ENCODE peak calls at places on chromosome X, in nine cellular contexts. I is body of pancreas, T is IMR-90, J is sigmoid colon, Y is heart left ventricle, B is adrenal gland, Z is prostate gland, R is K562, M is HCT116. L is an unnamed sample.

GRCh38 chrX:129520151-129520550 is 3.1 kb downstream of the SMARCA1 start:
- DNase-seq in I (no peak), T (no peak), J (no peak), Y (no peak), B (no peak), Z (no peak), R (no peak), M (no peak), L (no peak)

GRCh38 chrX:96407043-96407442 is 277.6 kb upstream of the DIAPH2 start:
- DNase-seq in I (no peak), T (peak; percentile 59), J (no peak), Y (peak; percentile 21), B (peak; percentile 38), Z (peak; percentile 70), R (no peak), M (no peak), L (no peak)

GRCh38 chrX:1610736-1611135 is 4.1 kb upstream of the ASMT start:
- DNase-seq in I (no peak), T (no peak), J (no peak), Y (no peak), B (no peak), Z (no peak), R (no peak), M (no peak), L (no peak)

GRCh38 chrX:40058719-40059118 is 39.0 kb downstream of the BCOR start:
- DNase-seq in I (peak; percentile 50), T (no peak), J (no peak), Y (no peak), B (no peak), Z (no peak), R (no peak), M (no peak), L (no peak)

GRCh38 chrX:14027511-14028019 is 2.1 kb downstream of the GEMIN8 start:
- DNase-seq in I (no peak), T (peak; percentile 86), J (no peak), Y (no peak), B (no peak), Z (no peak), R (peak; percentile 9), M (no peak), L (no peak)

GRCh38 chrX:14398725-14399124 is 130.6 kb upstream of the GLRA2 start:
- DNase-seq in I (no peak), T (no peak), J (no peak), Y (no peak), B (peak; percentile 15), Z (peak; percentile 4), R (no peak), M (no peak), L (no peak)

GRCh38 chrX:32183066-32183465 is 1028.3 kb downstream of the DMD start:
- DNase-seq in I (no peak), T (no peak), J (no peak), Y (no peak), B (no peak), Z (no peak), R (no peak), M (no peak), L (no peak)

GRCh38 chrX:24314019-24314635 is at the start of gene SUPT20HL2:
- DNase-seq in I (no peak), T (no peak), J (no peak), Y (no peak), B (no peak), Z (no peak), R (no peak), M (no peak), L (no peak)

GRCh38 chrX:85109235-85109634 is 105.6 kb downstream of the APOOL start:
- DNase-seq in I (peak; percentile 26), T (no peak), J (no peak), Y (no peak), B (no peak), Z (no peak), R (peak; percentile 41), M (peak; percentile 35), L (no peak)

GRCh38 chrX:28639502-28639901 is 52.3 kb downstream of the IL1RAPL1 start:
- DNase-seq in I (no peak), T (peak; percentile 3), J (no peak), Y (no peak), B (no peak), Z (no peak), R (no peak), M (peak; percentile 74), L (no peak)

GRCh38 chrX:18434896-18435295 is 9.5 kb downstream of the CDKL5 start:
- DNase-seq in I (no peak), T (no peak), J (no peak), Y (no peak), B (no peak), Z (no peak), R (no peak), M (no peak), L (no peak)
- H3K4me1 ChIP-seq in I (no peaks in the 10 kb centered on the region), T (no peaks in the 10 kb centered on the region), J (no peaks in the 10 kb centered on the region), Y (no peaks in the 10 kb centered on the region), B (no peaks in the 10 kb centered on the region), Z (no peaks in the 10 kb centered on the region), R (no peaks in the 10 kb centered on the region), M (no peaks in the 10 kb centered on the region), L (no peaks in the 10 kb centered on the region)

DNA sequence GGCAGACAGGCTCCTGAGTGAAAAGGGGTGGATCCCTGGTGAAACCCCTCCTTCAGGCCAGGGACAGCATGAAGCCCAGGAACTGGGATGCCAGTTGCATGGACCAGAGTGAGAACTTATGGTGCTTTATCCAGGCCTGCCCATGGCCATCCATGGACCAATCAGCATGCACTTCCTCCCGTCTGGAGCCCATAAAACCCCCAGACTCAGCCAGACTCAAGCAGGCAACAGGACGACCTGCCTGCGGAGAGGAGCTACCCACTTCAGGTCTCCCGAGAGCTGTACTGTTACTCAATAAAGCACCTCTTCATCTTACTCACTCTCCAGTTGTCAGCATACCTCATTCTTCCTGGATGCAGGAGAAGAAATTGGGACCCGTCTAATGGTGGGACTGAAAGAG is 42.9 kb downstream of the NALF2 start:
- DNase-seq in I (no peak), T (no peak), J (no peak), Y (no peak), B (no peak), Z (no peak), R (no peak), M (no peak), L (no peak)
- H3K9me3 ChIP-seq in I (no peaks in the 10 kb centered on the region), T (peaks cover 5% of the 10 kb centered on the region), J (no peaks in the 10 kb centered on the region), Y (no peaks in the 10 kb centered on the region), B (no peaks in the 10 kb centered on the region), Z (no peaks in the 10 kb centered on the region), R (no peaks in the 10 kb centered on the region), M (no peaks in the 10 kb centered on the region), L (no peaks in the 10 kb centered on the region)

DNA sequence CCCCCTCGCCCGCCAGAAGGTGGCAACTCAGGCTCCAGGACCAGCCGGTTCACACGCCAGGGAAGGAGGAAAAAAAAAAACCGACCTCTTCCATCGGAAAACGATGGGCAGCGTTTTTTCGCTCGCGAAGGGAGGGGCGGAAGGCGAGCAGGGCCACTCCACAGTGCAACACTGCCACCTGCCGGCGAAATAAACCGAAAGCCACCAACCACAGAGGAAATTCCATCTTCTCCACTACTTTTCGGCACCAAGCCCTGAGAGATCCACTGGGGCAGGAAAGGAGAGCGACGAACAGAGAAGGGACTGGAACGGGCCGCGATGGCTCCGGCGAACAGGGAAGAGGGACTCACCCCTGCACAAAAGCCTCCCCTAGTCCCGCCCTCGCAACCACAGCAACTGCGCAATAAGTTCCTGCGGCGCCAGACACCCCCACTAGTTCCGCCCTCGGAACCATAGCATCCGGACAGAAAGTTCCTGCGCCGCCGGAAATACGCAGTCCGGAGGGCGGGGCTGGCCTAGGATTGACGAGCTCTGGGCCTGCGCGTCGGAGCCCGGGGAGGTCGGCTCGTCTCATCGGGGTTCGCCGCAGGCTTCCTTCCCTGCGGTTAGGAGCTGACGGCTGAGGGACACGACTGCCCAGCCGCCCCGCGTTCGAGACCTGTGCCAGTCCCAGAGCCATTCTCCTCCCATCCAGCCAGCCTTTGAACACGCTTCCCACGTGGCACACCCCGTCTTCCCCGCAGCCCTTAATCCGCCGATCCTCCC is 23.4 kb downstream of the FAM156A start:
- DNase-seq in I (peak; percentile 98), T (peak; percentile 96), J (peak; percentile 99), Y (peak; percentile 98), B (peak; percentile 97), Z (peak; percentile 87), R (peak; percentile 86), M (peak; percentile 74), L (peak; percentile 83)
- TF ChIP-seq POLR2A in I (peak; percentile 84), T (peak; percentile 69), J (peak; percentile 72), Y (no peak), B (peak; percentile 82), Z (peak; percentile 72), R (peak; percentile 83), M (peak; percentile 30), L (peak; percentile 71)

GRCh38 chrX:17616936-17617335 is 120.4 kb upstream of the SCML1 start:
- DNase-seq in I (no peak), T (no peak), J (no peak), Y (no peak), B (no peak), Z (no peak), R (no peak), M (no peak), L (no peak)
- H3K4me1 ChIP-seq in I (peaks cover 10% of the 10 kb centered on the region), T (no peaks in the 10 kb centered on the region), J (no peaks in the 10 kb centered on the region), Y (no peaks in the 10 kb centered on the region), B (no peaks in the 10 kb centered on the region), Z (no peaks in the 10 kb centered on the region), R (no peaks in the 10 kb centered on the region), M (peaks cover 4% of the 10 kb centered on the region), L (no peaks in the 10 kb centered on the region)

GRCh38 chrX:153573999-153574398 is 24.9 kb downstream of the CCNQ start:
- DNase-seq in I (no peak), T (no peak), J (no peak), Y (no peak), B (no peak), Z (no peak), R (peak; percentile 27), M (no peak), L (no peak)
- H3K9me3 ChIP-seq in I (no peaks in the 10 kb centered on the region), T (peaks cover 5% of the 10 kb centered on the region), J (no peaks in the 10 kb centered on the region), Y (no peaks in the 10 kb centered on the region), B (no peaks in the 10 kb centered on the region), Z (no peaks in the 10 kb centered on the region), R (no peaks in the 10 kb centered on the region), M (no peaks in the 10 kb centered on the region), L (no peaks in the 10 kb centered on the region)

GRCh38 chrX:153945956-153946909 is 1.8 kb upstream of the RENBP start:
- DNase-seq in I (no peak), T (no peak), J (no peak), Y (no peak), B (no peak), Z (no peak), R (no peak), M (no peak), L (no peak)
- TF ChIP-seq POLR2A in I (no peak), T (no peak), J (no peak), Y (no peak), B (no peak), Z (no peak), R (no peak), M (no peak), L (no peak)